ENCODE peak calls at places on chromosomes 7 and 10, in ten cellular contexts. Z is fibroblast of pulmonary artery; Q is lower lobe of right lung; O is stimulated activated CD4-positive, alpha-beta T cell treated with anti-CD3 and anti-CD28 coated beads, Interleukin-4, amount 100 ng/mL, for 24 hours; V is Right ventricle myocardium superior; H is mammary epithelial cell; B is activated CD8-positive, alpha-beta memory T cell treated with anti-CD3 and anti-CD28 coated beads for 4 hours; F is heart right ventricle; W is glutamatergic neuron; J is NAMALWA. T is an unnamed sample.

GRCh38 chr7:136049117-136049516 is 72.0 kb upstream of the MTPN start:
- DNase-seq in Z (no peak), Q (no peak), O (no peak), V (no peak), H (no peak), B (no peak), F (no peak), W (no peak), J (no peak), T (no peak)

GRCh38 chr7:51369746-51370145 is 53.1 kb upstream of the COBL start:
- DNase-seq in Z (peak), Q (no peak), O (no peak), V (no peak), H (peak), B (no peak), F (no peak), W (no peak), J (peak), T (no peak)

GRCh38 chr10:78892383-78893191 is 176.2 kb upstream of the ZMIZ1 start:
- DNase-seq in Z (no peak), Q (no peak), O (no peak), V (no peak), H (no peak), B (no peak), F (no peak), W (no peak), J (no peak), T (peak)

GRCh38 chr10:130810856-130811255 is 500.7 kb downstream of the TCERG1L start:
- DNase-seq in Z (no peak), Q (no peak), O (no peak), V (no peak), H (no peak), B (no peak), F (no peak), W (no peak), J (no peak), T (no peak)

GRCh38 chr7:113504691-113505090 is 386.3 kb upstream of the SMIM30 start:
- DNase-seq in Z (no peak), Q (no peak), O (no peak), V (no peak), H (no peak), B (no peak), F (no peak), W (no peak), J (no peak), T (no peak)

GRCh38 chr7:20383351-20383750 is 52.7 kb downstream of the ITGB8 start:
- DNase-seq in Z (peak), Q (no peak), O (no peak), V (no peak), H (no peak), B (no peak), F (no peak), W (no peak), J (no peak), T (no peak)

GRCh38 chr7:158512042-158512441 is 75.6 kb downstream of the PTPRN2 start:
- DNase-seq in Z (no peak), Q (no peak), O (no peak), V (no peak), H (no peak), B (no peak), F (no peak), W (no peak), J (no peak), T (no peak)

GRCh38 chr7:20798694-20799121 is 12.0 kb upstream of the SP8 start:
- DNase-seq in Z (no peak), Q (no peak), O (no peak), V (no peak), H (no peak), B (no peak), F (no peak), W (no peak), J (no peak), T (no peak)

GRCh38 chr10:131899695-131900349 is 986 bp upstream of the PPP2R2D start:
- DNase-seq in Z (no peak), Q (no peak), O (no peak), V (no peak), H (no peak), B (no peak), F (no peak), W (no peak), J (peak), T (no peak)

GRCh38 chr10:7409045-7409731 is 1.6 kb downstream of the SFMBT2 start:
- DNase-seq in Z (peak), Q (peak), O (peak), V (peak), H (no peak), B (no peak), F (peak), W (peak), J (peak), T (no peak)

GRCh38 chr7:117739085-117739484 is 134.2 kb downstream of the CTTNBP2 start:
- DNase-seq in Z (no peak), Q (no peak), O (no peak), V (no peak), H (no peak), B (no peak), F (no peak), W (no peak), J (no peak), T (no peak)

GRCh38 chr7:36048902-36049240 is 104.2 kb upstream of the EEPD1 start:
- DNase-seq in Z (peak), Q (no peak), O (no peak), V (no peak), H (no peak), B (no peak), F (no peak), W (no peak), J (no peak), T (no peak)

GRCh38 chr10:79379512-79380124 is 32.3 kb downstream of the PPIF start:
- DNase-seq in Z (no peak), Q (peak), O (no peak), V (peak), H (no peak), B (no peak), F (peak), W (no peak), J (no peak), T (no peak)